ENCODE peak calls at places on chromosomes 3 and 15, in nine cellular contexts. T, F, X, D, G, V, Z, J and W are unnamed samples.

GRCh38 chr3:184602406-184603155 is 41.0 kb downstream of the EPHB3 start:
- DNase-seq in T (no peak), F (no peak), X (no peak), D (peak; percentile 62), G (no peak), V (no peak), Z (no peak), J (no peak), W (no peak)

GRCh38 chr3:140972833-140973232 is 31.2 kb downstream of the SLC25A36 start:
- DNase-seq in T (no peak), F (no peak), X (no peak), D (no peak), G (peak; percentile 19), V (peak; percentile 35), Z (no peak), J (no peak), W (peak; percentile 22)

GRCh38 chr3:98518816-98519215 is 3.9 kb downstream of the CLDND1 start:
- DNase-seq in T (no peak), F (no peak), X (no peak), D (no peak), G (no peak), V (no peak), Z (no peak), J (no peak), W (no peak)

GRCh38 chr3:132535575-132536441 is 61.3 kb upstream of the ACKR4 start:
- DNase-seq in T (no peak), F (peak; percentile 3), X (peak; percentile 14), D (no peak), G (peak; percentile 67), V (peak; percentile 87), Z (no peak), J (peak; percentile 51), W (peak; percentile 18)

GRCh38 chr15:35874260-35874905 is 328.4 kb upstream of the DPH6 start:
- DNase-seq in T (no peak), F (no peak), X (no peak), D (no peak), G (peak; percentile 75), V (peak; percentile 62), Z (no peak), J (no peak), W (no peak)

GRCh38 chr3:129449279-129450115 is 9.5 kb downstream of the IFT122 start:
- DNase-seq in T (no peak), F (no peak), X (no peak), D (no peak), G (no peak), V (no peak), Z (no peak), J (no peak), W (no peak)

GRCh38 chr3:169627789-169628188 is 35.7 kb downstream of the MECOM start:
- DNase-seq in T (no peak), F (no peak), X (no peak), D (no peak), G (no peak), V (no peak), Z (no peak), J (no peak), W (no peak)

GRCh38 chr3:21672303-21672702 is 78.7 kb downstream of the ZNF385D start:
- DNase-seq in T (no peak), F (no peak), X (no peak), D (no peak), G (no peak), V (peak; percentile 76), Z (no peak), J (no peak), W (no peak)

GRCh38 chr3:138682674-138683073 is 74.1 kb downstream of the FAIM start:
- DNase-seq in T (no peak), F (no peak), X (no peak), D (no peak), G (no peak), V (no peak), Z (no peak), J (no peak), W (no peak)

GRCh38 chr3:44468572-44469520 is 8.6 kb downstream of the ZNF445 start:
- DNase-seq in T (no peak), F (no peak), X (no peak), D (no peak), G (no peak), V (peak; percentile 44), Z (no peak), J (no peak), W (no peak)

GRCh38 chr3:187843654-187844053 is 98.4 kb upstream of the BCL6 start:
- DNase-seq in T (no peak), F (no peak), X (peak; percentile 31), D (no peak), G (no peak), V (no peak), Z (no peak), J (no peak), W (no peak)

GRCh38 chr3:11696054-11696453 is 52.3 kb upstream of the VGLL4 start:
- DNase-seq in T (no peak), F (no peak), X (no peak), D (no peak), G (no peak), V (no peak), Z (no peak), J (no peak), W (no peak)

GRCh38 chr3:127816783-127817182 is 5.5 kb downstream of the MGLL start:
- DNase-seq in T (no peak), F (no peak), X (peak; percentile 64), D (peak; percentile 54), G (no peak), V (no peak), Z (no peak), J (no peak), W (no peak)

GRCh38 chr3:124174463-124174862 is 182.5 kb upstream of the ROPN1 start:
- DNase-seq in T (no peak), F (peak; percentile 49), X (no peak), D (no peak), G (no peak), V (peak; percentile 4), Z (no peak), J (no peak), W (no peak)

GRCh38 chr3:133591271-133591742 is 17.8 kb downstream of the CDV3 start:
- DNase-seq in T (no peak), F (no peak), X (no peak), D (no peak), G (no peak), V (peak; percentile 80), Z (no peak), J (no peak), W (no peak)

GRCh38 chr3:193214445-193214844 is 26.6 kb upstream of the PLAAT1 start:
- DNase-seq in T (no peak), F (no peak), X (no peak), D (no peak), G (no peak), V (no peak), Z (no peak), J (no peak), W (no peak)

GRCh38 chr3:177195242-177195940 is 1.9 kb downstream of the TBL1XR1 start:
- DNase-seq in T (no peak), F (peak; percentile 21), X (no peak), D (no peak), G (no peak), V (peak; percentile 20), Z (no peak), J (no peak), W (peak; percentile 25)

GRCh38 chr15:75309711-75310110 is 26.2 kb upstream of the COMMD4 start:
- DNase-seq in T (no peak), F (no peak), X (no peak), D (no peak), G (no peak), V (peak; percentile 39), Z (no peak), J (no peak), W (no peak)

GRCh38 chr15:73944161-73945099 is 18.2 kb downstream of the LOXL1 start:
- DNase-seq in T (no peak), F (no peak), X (no peak), D (peak; percentile 39), G (no peak), V (no peak), Z (peak; percentile 61), J (no peak), W (no peak)

GRCh38 chr3:117261907-117262518 is 552.4 kb downstream of the TUSC7 start:
- DNase-seq in T (no peak), F (no peak), X (no peak), D (no peak), G (no peak), V (no peak), Z (no peak), J (no peak), W (no peak)

GRCh38 chr15:75235760-75236729 is 22.1 kb upstream of the GOLGA6C start:
- DNase-seq in T (no peak), F (no peak), X (no peak), D (peak; percentile 45), G (no peak), V (no peak), Z (peak; percentile 49), J (no peak), W (no peak)

GRCh38 chr15:58598829-58599210 is 150.7 kb downstream of the ADAM10 start:
- DNase-seq in T (no peak), F (no peak), X (no peak), D (no peak), G (no peak), V (no peak), Z (no peak), J (no peak), W (no peak)

GRCh38 chr3:64222501-64222900 is 2.8 kb downstream of the PRICKLE2 start:
- DNase-seq in T (no peak), F (no peak), X (no peak), D (no peak), G (no peak), V (no peak), Z (no peak), J (no peak), W (no peak)

GRCh38 chr3:19384868-19385267 is 236.6 kb downstream of the KCNH8 start:
- DNase-seq in T (peak; percentile 17), F (no peak), X (no peak), D (no peak), G (no peak), V (no peak), Z (no peak), J (no peak), W (no peak)

GRCh38 chr15:43100971-43101370 is 4.9 kb downstream of the UBR1 start:
- DNase-seq in T (no peak), F (no peak), X (no peak), D (no peak), G (no peak), V (no peak), Z (no peak), J (no peak), W (no peak)

GRCh38 chr15:58221591-58222241 is 83.5 kb downstream of the AQP9 start:
- DNase-seq in T (no peak), F (no peak), X (no peak), D (no peak), G (peak; percentile 53), V (peak; percentile 59), Z (no peak), J (no peak), W (no peak)

GRCh38 chr3:171569571-171570132 is 109.4 kb upstream of the TNIK start:
- DNase-seq in T (no peak), F (no peak), X (no peak), D (no peak), G (peak; percentile 6), V (peak; percentile 9), Z (no peak), J (no peak), W (no peak)

GRCh38 chr15:84600331-84600686 is 500 bp upstream of the ZSCAN2 start:
- DNase-seq in T (no peak), F (peak; percentile 45), X (peak; percentile 33), D (peak; percentile 92), G (peak; percentile 92), V (peak; percentile 88), Z (peak; percentile 91), J (peak; percentile 60), W (peak; percentile 60)

GRCh38 chr3:15215996-15216395 is 9.9 kb downstream of the CAPN7 start:
- DNase-seq in T (no peak), F (no peak), X (no peak), D (no peak), G (no peak), V (peak; percentile 50), Z (no peak), J (no peak), W (no peak)

GRCh38 chr3:23875326-23875725 is 41.5 kb downstream of the NKIRAS1 start:
- DNase-seq in T (no peak), F (no peak), X (no peak), D (no peak), G (no peak), V (no peak), Z (no peak), J (no peak), W (no peak)

GRCh38 chr3:34016925-34017592 is 218.6 kb downstream of the PDCD6IP start:
- DNase-seq in T (no peak), F (no peak), X (no peak), D (no peak), G (no peak), V (peak; percentile 61), Z (no peak), J (peak; percentile 43), W (peak; percentile 63)